ENCODE peak calls at places on chromosomes 5 and 9, in four cellular contexts. S is GM10248, T is ELR, O is H7. J is an unnamed sample.

GRCh38 chr9:21454149-21454548 is 13.9 kb downstream of the IFNA1 start:
- DNase-seq in T (peak), S (no peak), O (no peak), J (peak)

GRCh38 chr9:3386753-3387152 is 139.0 kb downstream of the RFX3 start:
- DNase-seq in T (no peak), S (no peak), O (no peak), J (peak)

GRCh38 chr5:73592546-73592945 is 27.0 kb downstream of the UTP15 start:
- DNase-seq in S (no peak), O (no peak), T (peak), J (peak)

GRCh38 chr9:105205787-105206511 is 38.5 kb upstream of the SLC44A1 start:
- DNase-seq in T (peak), O (no peak), S (no peak), J (peak)

GRCh38 chr9:130780865-130781504 is 54.1 kb upstream of the ABL1 start:
- DNase-seq in O (no peak), T (peak), S (no peak), J (peak)

GRCh38 chr9:136047775-136048559 is 47.1 kb downstream of the NACC2 start:
- DNase-seq in O (peak), S (no peak), T (no peak), J (no peak)

GRCh38 chr5:28468121-28468520 is 1429.7 kb upstream of the CDH9 start:
- DNase-seq in O (no peak), T (no peak), S (no peak), J (no peak)

GRCh38 chr5:171122372-171122771 is 186.7 kb upstream of the TLX3 start:
- DNase-seq in O (no peak), T (no peak), S (no peak), J (peak)

GRCh38 chr5:75844301-75844700 is 127.1 kb upstream of the POC5 start:
- DNase-seq in O (no peak), T (no peak), S (no peak), J (no peak)

GRCh38 chr5:76401801-76402250 is 1.3 kb upstream of the IQGAP2 start:
- DNase-seq in T (no peak), O (no peak), S (peak), J (no peak)

GRCh38 chr5:157342822-157343402 is 77.0 kb downstream of the CYFIP2 start:
- DNase-seq in S (peak), O (peak), T (peak), J (peak)

GRCh38 chr5:9861664-9862256 is 231.6 kb upstream of the TAS2R1 start:
- DNase-seq in S (no peak), T (no peak), O (no peak), J (no peak)

GRCh38 chr9:84111726-84112125 is 131.1 kb downstream of the RMI1 start:
- DNase-seq in O (no peak), T (peak), S (no peak), J (peak)

GRCh38 chr5:84518370-84518769 is 133.7 kb upstream of the EDIL3 start:
- DNase-seq in T (no peak), S (no peak), O (no peak), J (no peak)

GRCh38 chr5:150410524-150411244 is 2.0 kb downstream of the CD74 start:
- DNase-seq in T (peak), S (no peak), O (peak), J (peak)

GRCh38 chr5:80569961-80570786 is at the start of gene ANKRD34B:
- DNase-seq in T (peak), O (peak), S (peak), J (peak)

GRCh38 chr5:96048763-96049162 is 87.1 kb upstream of the ELL2 start:
- DNase-seq in S (no peak), O (peak), T (no peak), J (no peak)

GRCh38 chr9:128146591-128147120 is 2.6 kb upstream of the LCN2 start:
- DNase-seq in S (no peak), T (no peak), O (peak), J (no peak)

GRCh38 chr5:80809451-80809850 is 150.7 kb upstream of the RASGRF2 start:
- DNase-seq in S (no peak), T (no peak), O (no peak), J (no peak)

GRCh38 chr9:78695521-78695920 is 398.6 kb downstream of the PSAT1 start:
- DNase-seq in O (no peak), T (no peak), S (no peak), J (no peak)

GRCh38 chr5:96031811-96032261 is 70.2 kb upstream of the ELL2 start:
- DNase-seq in T (peak), S (no peak), O (no peak), J (peak)

GRCh38 chr5:73490088-73490487 is 8.2 kb upstream of the BTF3 start:
- DNase-seq in T (no peak), O (no peak), S (no peak), J (no peak)

GRCh38 chr9:98192503-98193335 is at the start of gene CORO2A:
- DNase-seq in T (peak), O (peak), S (peak), J (peak)

GRCh38 chr9:93267091-93267541 is 83.2 kb downstream of the WNK2 start:
- DNase-seq in S (peak), O (peak), T (no peak), J (no peak)

GRCh38 chr5:76337949-76338589 is 65.0 kb upstream of the IQGAP2 start:
- DNase-seq in O (peak), S (peak), T (peak), J (peak)

GRCh38 chr5:765948-766631 is 18.4 kb downstream of the ZDHHC11B start:
- DNase-seq in S (no peak), O (peak), T (no peak), J (no peak)

GRCh38 chr5:88544616-88545150 is 276.0 kb upstream of the TMEM161B start:
- DNase-seq in O (no peak), S (no peak), T (no peak), J (no peak)

GRCh38 chr5:172660974-172661373 is 19.9 kb downstream of the NEURL1B start:
- DNase-seq in T (no peak), O (no peak), S (no peak), J (no peak)

GRCh38 chr5:177431317-177432142 is 5.1 kb downstream of the GRK6 start:
- DNase-seq in T (no peak), S (peak), O (no peak), J (no peak)

GRCh38 chr9:120080781-120081180 is 499.2 kb downstream of the CDK5RAP2 start:
- DNase-seq in S (no peak), O (no peak), T (no peak), J (no peak)

GRCh38 chr9:91246842-91247241 is 114.9 kb downstream of the AUH start:
- DNase-seq in O (no peak), S (no peak), T (peak), J (no peak)

GRCh38 chr5:107300928-107301327 is 369.8 kb downstream of the EFNA5 start:
- DNase-seq in S (no peak), O (no peak), T (peak), J (peak)

GRCh38 chr5:79878721-79879336 is 112.2 kb downstream of the MTX3 start:
- DNase-seq in O (peak), T (peak), S (peak), J (peak)

J was measured in epithelial cell of esophagus.